ENCODE peak calls at places on chromosomes 6 and 20, in nine cellular contexts. One of them, this sample, is unnamed.

GRCh38 chr6:42047790-42048405 is 2.4 kb upstream of the TAF8 start:
- DNase-seq in Calu3: no peak
- DNase-seq in hepatocyte: no peak
- DNase-seq in dorsolateral prefrontal cortex: no peak
- DNase-seq in pancreas: no peak
- DNase-seq in breast epithelium: peak
- DNase-seq in GM06990: no peak
- DNase-seq in suprapubic skin: no peak
- DNase-seq in gastrocnemius medialis: no peak
- DNase-seq in this sample: no peak

GRCh38 chr6:36599791-36600209 is 5.6 kb downstream of the SRSF3 start:
- DNase-seq in Calu3: peak
- DNase-seq in hepatocyte: peak
- DNase-seq in dorsolateral prefrontal cortex: peak
- DNase-seq in pancreas: peak
- DNase-seq in breast epithelium: peak
- DNase-seq in GM06990: no peak
- DNase-seq in suprapubic skin: peak
- DNase-seq in gastrocnemius medialis: peak
- DNase-seq in this sample: no peak

GRCh38 chr6:35808688-35809087 is 3.5 kb downstream of the LHFPL5 start:
- DNase-seq in Calu3: no peak
- DNase-seq in hepatocyte: no peak
- DNase-seq in dorsolateral prefrontal cortex: no peak
- DNase-seq in pancreas: no peak
- DNase-seq in breast epithelium: no peak
- DNase-seq in GM06990: no peak
- DNase-seq in suprapubic skin: no peak
- DNase-seq in gastrocnemius medialis: no peak
- DNase-seq in this sample: no peak

GRCh38 chr6:35185971-35186370 is 27.8 kb upstream of the SCUBE3 start:
- DNase-seq in Calu3: no peak
- DNase-seq in hepatocyte: no peak
- DNase-seq in dorsolateral prefrontal cortex: no peak
- DNase-seq in pancreas: no peak
- DNase-seq in breast epithelium: no peak
- DNase-seq in GM06990: no peak
- DNase-seq in suprapubic skin: no peak
- DNase-seq in gastrocnemius medialis: no peak
- DNase-seq in this sample: no peak

GRCh38 chr20:17504326-17504897 is 26.8 kb downstream of the BFSP1 start:
- DNase-seq in Calu3: no peak
- DNase-seq in hepatocyte: no peak
- DNase-seq in dorsolateral prefrontal cortex: no peak
- DNase-seq in pancreas: no peak
- DNase-seq in breast epithelium: no peak
- DNase-seq in GM06990: no peak
- DNase-seq in suprapubic skin: no peak
- DNase-seq in gastrocnemius medialis: no peak
- DNase-seq in this sample: peak

GRCh38 chr20:32327087-32327681 is 30.9 kb upstream of the ASXL1 start:
- DNase-seq in Calu3: no peak
- DNase-seq in hepatocyte: peak
- DNase-seq in dorsolateral prefrontal cortex: no peak
- DNase-seq in pancreas: no peak
- DNase-seq in breast epithelium: no peak
- DNase-seq in GM06990: no peak
- DNase-seq in suprapubic skin: no peak
- DNase-seq in gastrocnemius medialis: no peak
- DNase-seq in this sample: no peak

GRCh38 chr20:37939701-37940151 is 36.8 kb downstream of the VSTM2L start:
- DNase-seq in Calu3: no peak
- DNase-seq in hepatocyte: no peak
- DNase-seq in dorsolateral prefrontal cortex: no peak
- DNase-seq in pancreas: no peak
- DNase-seq in breast epithelium: no peak
- DNase-seq in GM06990: no peak
- DNase-seq in suprapubic skin: peak
- DNase-seq in gastrocnemius medialis: no peak
- DNase-seq in this sample: peak

GRCh38 chr6:149840345-149841075 is 23.6 kb downstream of the LRP11 start:
- DNase-seq in Calu3: peak
- DNase-seq in hepatocyte: peak
- DNase-seq in dorsolateral prefrontal cortex: peak
- DNase-seq in pancreas: peak
- DNase-seq in breast epithelium: peak
- DNase-seq in GM06990: no peak
- DNase-seq in suprapubic skin: peak
- DNase-seq in gastrocnemius medialis: peak
- DNase-seq in this sample: peak

GRCh38 chr20:43750774-43751166 is 24.0 kb upstream of the GTSF1L start:
- DNase-seq in Calu3: no peak
- DNase-seq in hepatocyte: no peak
- DNase-seq in dorsolateral prefrontal cortex: no peak
- DNase-seq in pancreas: no peak
- DNase-seq in breast epithelium: no peak
- DNase-seq in GM06990: no peak
- DNase-seq in suprapubic skin: no peak
- DNase-seq in gastrocnemius medialis: no peak
- DNase-seq in this sample: no peak

GRCh38 chr6:84867521-84867920 is 103.1 kb upstream of the TBX18 start:
- DNase-seq in Calu3: peak
- DNase-seq in hepatocyte: no peak
- DNase-seq in dorsolateral prefrontal cortex: no peak
- DNase-seq in pancreas: no peak
- DNase-seq in breast epithelium: no peak
- DNase-seq in GM06990: no peak
- DNase-seq in suprapubic skin: no peak
- DNase-seq in gastrocnemius medialis: no peak
- DNase-seq in this sample: no peak

GRCh38 chr6:52284131-52284459 is 447 bp downstream of the MCM3 start:
- DNase-seq in Calu3: peak
- DNase-seq in hepatocyte: peak
- DNase-seq in dorsolateral prefrontal cortex: peak
- DNase-seq in pancreas: peak
- DNase-seq in breast epithelium: peak
- DNase-seq in GM06990: no peak
- DNase-seq in suprapubic skin: peak
- DNase-seq in gastrocnemius medialis: no peak
- DNase-seq in this sample: no peak

GRCh38 chr6:96836579-96837137 is 619 bp downstream of the GPR63 start:
- DNase-seq in Calu3: no peak
- DNase-seq in hepatocyte: peak
- DNase-seq in dorsolateral prefrontal cortex: no peak
- DNase-seq in pancreas: no peak
- DNase-seq in breast epithelium: no peak
- DNase-seq in GM06990: no peak
- DNase-seq in suprapubic skin: no peak
- DNase-seq in gastrocnemius medialis: no peak
- DNase-seq in this sample: no peak

DNA sequence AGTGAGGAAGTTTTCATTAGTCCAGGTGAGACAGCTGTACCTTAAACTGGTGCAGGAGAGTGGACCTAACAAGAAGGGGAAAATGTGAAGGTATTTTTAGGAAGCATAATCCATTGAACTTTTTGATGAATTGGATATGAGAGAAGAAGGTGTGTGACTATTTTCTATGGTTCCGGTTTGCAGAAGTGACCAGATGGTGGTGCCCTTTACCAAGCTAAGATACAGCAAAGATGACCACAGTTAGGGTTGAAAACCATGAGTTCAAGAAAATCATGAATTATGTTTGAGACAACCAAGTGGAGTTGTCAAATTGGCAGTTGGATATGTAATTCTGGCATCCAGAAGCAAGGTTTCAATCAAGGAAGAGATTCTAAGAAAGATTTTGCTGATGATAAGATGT is 61.9 kb upstream of the NRSN1 start:
- DNase-seq in Calu3: peak
- DNase-seq in hepatocyte: peak
- DNase-seq in dorsolateral prefrontal cortex: no peak
- DNase-seq in pancreas: no peak
- DNase-seq in breast epithelium: no peak
- DNase-seq in GM06990: no peak
- DNase-seq in suprapubic skin: no peak
- DNase-seq in gastrocnemius medialis: no peak
- DNase-seq in this sample: no peak
- TF ChIP-seq CTCF in Calu3: peak
- TF ChIP-seq CTCF in hepatocyte: peak
- TF ChIP-seq CTCF in dorsolateral prefrontal cortex: peak
- TF ChIP-seq CTCF in pancreas: peak
- TF ChIP-seq CTCF in breast epithelium: no peak
- TF ChIP-seq CTCF in GM06990: peak
- TF ChIP-seq CTCF in suprapubic skin: no peak
- TF ChIP-seq CTCF in gastrocnemius medialis: no peak
- TF ChIP-seq CTCF in this sample: peak

DNA sequence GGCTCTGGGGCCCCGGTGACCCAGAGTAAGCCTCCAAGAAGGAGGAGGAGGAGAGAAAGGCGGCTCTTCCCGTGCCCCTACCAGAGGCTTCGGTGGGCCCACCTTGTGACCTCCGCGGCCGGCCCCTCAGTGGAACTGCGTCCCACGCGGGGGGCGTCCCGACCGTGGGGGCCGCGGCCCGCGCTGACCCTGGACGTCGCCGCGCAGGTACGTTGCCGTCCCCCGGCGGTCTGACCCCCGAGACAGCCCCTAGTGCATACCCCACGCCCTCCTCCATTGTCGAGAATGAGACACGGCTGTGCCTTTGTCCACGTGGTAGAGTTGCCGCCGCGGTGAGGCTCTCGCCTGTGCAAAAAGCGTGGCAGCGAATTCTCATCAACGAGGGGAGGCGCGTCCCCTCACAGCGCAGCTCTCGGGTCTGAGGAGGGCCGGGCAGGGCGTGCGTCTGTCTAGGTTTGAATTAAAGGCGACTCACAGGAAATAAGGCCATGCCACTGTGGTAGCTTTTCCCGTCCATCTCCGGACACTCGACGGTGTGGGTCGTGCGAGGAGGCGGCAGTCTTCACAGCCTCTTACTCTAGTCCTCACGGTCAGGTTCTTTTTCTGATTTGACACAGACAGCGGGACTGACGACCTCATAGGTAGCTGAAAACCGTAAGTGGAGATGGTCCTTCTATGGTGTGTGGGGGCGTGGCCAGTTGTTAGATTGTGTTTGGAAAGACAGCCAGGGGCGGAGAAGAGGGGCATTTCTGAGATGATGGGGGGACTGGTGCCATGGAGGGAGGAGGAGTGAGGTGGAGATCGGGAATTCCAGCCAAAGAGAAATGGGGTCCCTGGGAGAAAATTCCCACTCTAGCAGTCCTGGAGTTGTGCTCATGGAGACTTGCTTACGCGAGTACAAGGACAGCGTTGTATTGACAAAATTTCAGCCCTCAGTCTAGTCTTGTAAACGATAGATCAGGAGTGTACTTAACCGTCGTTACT is 556 bp downstream of the NXT1 start:
- DNase-seq in Calu3: peak
- DNase-seq in hepatocyte: peak
- DNase-seq in dorsolateral prefrontal cortex: peak
- DNase-seq in pancreas: peak
- DNase-seq in breast epithelium: peak
- DNase-seq in GM06990: peak
- DNase-seq in suprapubic skin: peak
- DNase-seq in gastrocnemius medialis: peak
- DNase-seq in this sample: peak
- TF ChIP-seq CTCF in Calu3: no peak
- TF ChIP-seq CTCF in hepatocyte: no peak
- TF ChIP-seq CTCF in dorsolateral prefrontal cortex: no peak
- TF ChIP-seq CTCF in pancreas: no peak
- TF ChIP-seq CTCF in breast epithelium: no peak
- TF ChIP-seq CTCF in GM06990: no peak
- TF ChIP-seq CTCF in suprapubic skin: no peak
- TF ChIP-seq CTCF in gastrocnemius medialis: no peak
- TF ChIP-seq CTCF in this sample: no peak

GRCh38 chr6:106161475-106161874 is 75.3 kb downstream of the PRDM1 start:
- DNase-seq in Calu3: no peak
- DNase-seq in hepatocyte: no peak
- DNase-seq in dorsolateral prefrontal cortex: no peak
- DNase-seq in pancreas: no peak
- DNase-seq in breast epithelium: no peak
- DNase-seq in GM06990: no peak
- DNase-seq in suprapubic skin: no peak
- DNase-seq in gastrocnemius medialis: no peak
- DNase-seq in this sample: no peak

GRCh38 chr6:106162926-106163325 is 76.8 kb downstream of the PRDM1 start:
- DNase-seq in Calu3: no peak
- DNase-seq in hepatocyte: no peak
- DNase-seq in dorsolateral prefrontal cortex: no peak
- DNase-seq in pancreas: no peak
- DNase-seq in breast epithelium: no peak
- DNase-seq in GM06990: no peak
- DNase-seq in suprapubic skin: no peak
- DNase-seq in gastrocnemius medialis: no peak
- DNase-seq in this sample: no peak

GRCh38 chr6:106161893-106162292 is 75.8 kb downstream of the PRDM1 start:
- DNase-seq in Calu3: no peak
- DNase-seq in hepatocyte: no peak
- DNase-seq in dorsolateral prefrontal cortex: no peak
- DNase-seq in pancreas: no peak
- DNase-seq in breast epithelium: no peak
- DNase-seq in GM06990: no peak
- DNase-seq in suprapubic skin: no peak
- DNase-seq in gastrocnemius medialis: no peak
- DNase-seq in this sample: no peak

GRCh38 chr6:106163966-106164877 is 78.1 kb downstream of the PRDM1 start:
- DNase-seq in Calu3: no peak
- DNase-seq in hepatocyte: peak
- DNase-seq in dorsolateral prefrontal cortex: no peak
- DNase-seq in pancreas: no peak
- DNase-seq in breast epithelium: no peak
- DNase-seq in GM06990: peak
- DNase-seq in suprapubic skin: peak
- DNase-seq in gastrocnemius medialis: peak
- DNase-seq in this sample: peak

GRCh38 chr6:106163446-106163965 is 77.4 kb downstream of the PRDM1 start:
- DNase-seq in Calu3: no peak
- DNase-seq in hepatocyte: peak
- DNase-seq in dorsolateral prefrontal cortex: no peak
- DNase-seq in pancreas: no peak
- DNase-seq in breast epithelium: no peak
- DNase-seq in GM06990: peak
- DNase-seq in suprapubic skin: no peak
- DNase-seq in gastrocnemius medialis: no peak
- DNase-seq in this sample: no peak
- TF ChIP-seq CTCF in Calu3: no peak
- TF ChIP-seq CTCF in hepatocyte: no peak
- TF ChIP-seq CTCF in dorsolateral prefrontal cortex: no peak
- TF ChIP-seq CTCF in pancreas: no peak
- TF ChIP-seq CTCF in breast epithelium: no peak
- TF ChIP-seq CTCF in GM06990: no peak
- TF ChIP-seq CTCF in suprapubic skin: no peak
- TF ChIP-seq CTCF in gastrocnemius medialis: no peak
- TF ChIP-seq CTCF in this sample: no peak

DNA sequence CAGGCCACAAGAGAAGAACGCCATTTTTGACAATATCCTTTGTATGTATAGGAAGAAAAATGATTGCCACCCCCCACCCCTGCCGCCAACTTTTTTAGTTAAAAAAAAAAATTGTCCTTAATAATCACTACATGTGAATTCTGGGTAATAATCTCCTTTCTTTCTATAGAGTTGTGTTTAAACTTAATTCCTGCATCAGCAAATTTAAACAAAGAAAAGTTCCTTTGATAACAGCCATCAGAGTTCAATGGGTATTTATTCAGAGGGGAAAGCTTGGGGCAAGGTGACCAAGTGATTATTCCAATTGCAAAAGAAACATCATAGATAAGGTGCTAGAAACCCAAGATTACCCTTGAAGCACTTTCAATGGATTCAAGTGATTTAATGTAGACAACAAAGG is 47.0 kb downstream of the GCLC start:
- DNase-seq in Calu3: no peak
- DNase-seq in hepatocyte: no peak
- DNase-seq in dorsolateral prefrontal cortex: no peak
- DNase-seq in pancreas: no peak
- DNase-seq in breast epithelium: no peak
- DNase-seq in GM06990: no peak
- DNase-seq in suprapubic skin: no peak
- DNase-seq in gastrocnemius medialis: no peak
- DNase-seq in this sample: no peak
- TF ChIP-seq CTCF in Calu3: no peak
- TF ChIP-seq CTCF in hepatocyte: no peak
- TF ChIP-seq CTCF in dorsolateral prefrontal cortex: no peak
- TF ChIP-seq CTCF in pancreas: no peak
- TF ChIP-seq CTCF in breast epithelium: no peak
- TF ChIP-seq CTCF in GM06990: no peak
- TF ChIP-seq CTCF in suprapubic skin: no peak
- TF ChIP-seq CTCF in gastrocnemius medialis: no peak
- TF ChIP-seq CTCF in this sample: no peak